ENCODE peak calls at places on chromosomes 7 and 10, in nine cellular contexts. W is AML-193; Q is activated CD4-positive, alpha-beta T cell treated with anti-CD3 and anti-CD28 coated beads, Interleukin-2, amount 50 U/mL, for 24 hours; B is stimulated activated CD4-positive, alpha-beta T cell treated with anti-CD3 and anti-CD28 coated beads, Interleukin-15, amount 100 ng/mL, for 1 hour; O is WTC11; K is type B pancreatic cell; T is iPS-NIHi11; A is thoracic aorta; H is Right ventricle myocardium superior. X is an unnamed sample.

GRCh38 chr7:25557379-25557916 is 329.2 kb upstream of the NPVF start:
- DNase-seq in W (no peak), Q (no peak), B (no peak), O (no peak), K (no peak), T (no peak), A (no peak), H (no peak), X (no peak)

GRCh38 chr7:22320416-22320815 is 36.5 kb downstream of the RAPGEF5 start:
- DNase-seq in W (no peak), Q (no peak), B (no peak), O (no peak), K (no peak), T (no peak), A (no peak), H (no peak), X (no peak)

GRCh38 chr10:89553064-89553734 is 17.8 kb upstream of the SLC16A12 start:
- DNase-seq in W (no peak), Q (no peak), B (no peak), O (no peak), K (no peak), T (no peak), A (no peak), H (no peak), X (no peak)

GRCh38 chr7:82605247-82605864 is 161.8 kb upstream of the CACNA2D1 start:
- DNase-seq in W (peak; percentile 62), Q (no peak), B (no peak), O (no peak), K (no peak), T (peak; percentile 45), A (no peak), H (no peak), X (no peak)

GRCh38 chr7:48025630-48026029 is 3.3 kb downstream of the SUN3 start:
- DNase-seq in W (no peak), Q (no peak), B (no peak), O (no peak), K (no peak), T (no peak), A (no peak), H (no peak), X (no peak)

GRCh38 chr7:11461999-11462398 is 370.0 kb downstream of the THSD7A start:
- DNase-seq in W (no peak), Q (no peak), B (no peak), O (no peak), K (no peak), T (no peak), A (no peak), H (no peak), X (no peak)

GRCh38 chr7:138024334-138024691 is 22.4 kb upstream of the CREB3L2 start:
- DNase-seq in W (no peak), Q (no peak), B (no peak), O (no peak), K (no peak), T (no peak), A (no peak), H (no peak), X (no peak)

GRCh38 chr7:134613623-134614347 is 32.9 kb upstream of the BPGM start:
- DNase-seq in W (peak; percentile 53), Q (no peak), B (no peak), O (no peak), K (no peak), T (no peak), A (no peak), H (no peak), X (no peak)

GRCh38 chr7:4815609-4816418 is 40.4 kb downstream of the AP5Z1 start:
- DNase-seq in W (no peak), Q (no peak), B (no peak), O (peak; percentile 56), K (no peak), T (peak; percentile 67), A (no peak), H (no peak), X (no peak)

GRCh38 chr10:126434235-126434634 is 46.0 kb upstream of the ADAM12 start:
- DNase-seq in W (no peak), Q (no peak), B (no peak), O (no peak), K (no peak), T (no peak), A (no peak), H (no peak), X (no peak)

GRCh38 chr10:113680172-113681111 is 730 bp downstream of the CASP7 start:
- DNase-seq in W (peak; percentile 59), Q (no peak), B (no peak), O (no peak), K (no peak), T (peak; percentile 30), A (peak; percentile 10), H (peak; percentile 55), X (no peak)

GRCh38 chr7:50196719-50197118 is 103.7 kb upstream of the ZPBP start:
- DNase-seq in W (no peak), Q (no peak), B (no peak), O (no peak), K (no peak), T (no peak), A (no peak), H (no peak), X (no peak)

GRCh38 chr10:11864727-11865126 is 41.6 kb downstream of the PROSER2 start:
- DNase-seq in W (no peak), Q (no peak), B (no peak), O (no peak), K (no peak), T (no peak), A (no peak), H (no peak), X (no peak)

GRCh38 chr7:23472974-23473847 is 2.9 kb upstream of the IGF2BP3 start:
- DNase-seq in W (no peak), Q (no peak), B (no peak), O (no peak), K (no peak), T (no peak), A (no peak), H (no peak), X (no peak)

GRCh38 chr10:86160890-86161585 is 205.6 kb downstream of the GRID1 start:
- DNase-seq in W (no peak), Q (no peak), B (no peak), O (no peak), K (no peak), T (no peak), A (no peak), H (no peak), X (no peak)

GRCh38 chr10:125607689-125608290 is 75.2 kb downstream of the TEX36 start:
- DNase-seq in W (no peak), Q (no peak), B (no peak), O (no peak), K (no peak), T (no peak), A (no peak), H (no peak), X (no peak)

GRCh38 chr10:132714906-132715790 is 70.8 kb downstream of the NKX6-2 start:
- DNase-seq in W (no peak), Q (no peak), B (no peak), O (no peak), K (no peak), T (no peak), A (no peak), H (peak; percentile 20), X (peak; percentile 24)

GRCh38 chr7:80275192-80275605 is 140.6 kb downstream of the GNAI1 start:
- DNase-seq in W (no peak), Q (no peak), B (no peak), O (no peak), K (no peak), T (no peak), A (no peak), H (no peak), X (no peak)

GRCh38 chr7:155809947-155810606 is 2.2 kb downstream of the SHH start:
- DNase-seq in W (no peak), Q (no peak), B (no peak), O (no peak), K (no peak), T (no peak), A (no peak), H (no peak), X (no peak)

GRCh38 chr10:87551324-87551723 is 46.6 kb downstream of the MINPP1 start:
- DNase-seq in W (no peak), Q (no peak), B (no peak), O (no peak), K (no peak), T (no peak), A (no peak), H (no peak), X (no peak)

GRCh38 chr10:52683776-52684175 is 88.8 kb downstream of the MBL2 start:
- DNase-seq in W (no peak), Q (no peak), B (no peak), O (no peak), K (no peak), T (no peak), A (no peak), H (no peak), X (no peak)

GRCh38 chr10:80158598-80159127 is 26.1 kb downstream of the PLAC9 start:
- DNase-seq in W (peak; percentile 22), Q (no peak), B (no peak), O (no peak), K (no peak), T (peak; percentile 44), A (peak; percentile 83), H (peak; percentile 92), X (peak; percentile 69)

GRCh38 chr10:73910764-73911552 is at the start of gene PLAU:
- DNase-seq in W (peak; percentile 46), Q (no peak), B (no peak), O (peak; percentile 74), K (no peak), T (peak; percentile 89), A (no peak), H (peak; percentile 81), X (no peak)

GRCh38 chr10:24762161-24762924 is 38.7 kb upstream of the ARHGAP21 start:
- DNase-seq in W (no peak), Q (no peak), B (no peak), O (no peak), K (no peak), T (no peak), A (no peak), H (no peak), X (no peak)